ENCODE peak calls at places on chromosomes 1 and 21, in seven cellular contexts. V, P, Y, M, Z, E and T are unnamed samples.

GRCh38 chr1:47659141-47659540 is 221.3 kb downstream of the FOXD2 start:
- DNase-seq in Z (no peak), V (peak; percentile 40), E (no peak), P (peak; percentile 11), M (no peak), Y (no peak), T (no peak)

GRCh38 chr21:35737899-35738341 is 322.4 kb downstream of the SETD4 start:
- DNase-seq in Y (no peak), P (no peak), V (no peak), E (no peak), M (no peak), Z (peak; percentile 77), T (no peak)

GRCh38 chr1:236760986-236761385 is 34.1 kb upstream of the MTR start:
- DNase-seq in M (no peak), V (no peak), Y (no peak), E (no peak), P (no peak), Z (no peak), T (no peak)

GRCh38 chr1:214551436-214552173 is at the start of gene PTPN14:
- DNase-seq in P (peak; percentile 96), M (peak; percentile 97), Y (peak; percentile 96), V (peak; percentile 94), Z (peak; percentile 96), E (peak; percentile 88), T (peak; percentile 99)

GRCh38 chr1:241605146-241605805 is 34.9 kb downstream of the CHML start:
- DNase-seq in V (no peak), M (peak; percentile 48), E (no peak), P (peak; percentile 52), Y (no peak), Z (peak; percentile 43), T (peak; percentile 73)

GRCh38 chr1:80673935-80674597 is 1126.7 kb upstream of the ADGRL2 start:
- DNase-seq in Y (no peak), V (no peak), P (no peak), E (no peak), M (peak; percentile 53), Z (no peak), T (peak; percentile 42)

GRCh38 chr1:118659646-118660045 is 328.5 kb downstream of the TBX15 start:
- DNase-seq in M (peak; percentile 96), V (no peak), Y (no peak), Z (no peak), P (no peak), E (no peak), T (no peak)

GRCh38 chr1:170741678-170742077 is 77.7 kb downstream of the PRRX1 start:
- DNase-seq in Y (no peak), Z (no peak), V (no peak), P (no peak), M (no peak), E (no peak), T (no peak)

GRCh38 chr1:36533897-36534296 is 51.2 kb upstream of the CSF3R start:
- DNase-seq in Y (no peak), V (no peak), M (no peak), P (peak; percentile 2), Z (no peak), E (no peak), T (no peak)

GRCh38 chr1:172678990-172679772 is 20.3 kb downstream of the FASLG start:
- DNase-seq in Z (no peak), M (peak; percentile 5), E (no peak), Y (no peak), P (no peak), V (no peak), T (peak; percentile 54)

GRCh38 chr1:147600119-147601111 is 59.1 kb downstream of the BCL9 start:
- DNase-seq in M (peak; percentile 53), Z (peak; percentile 84), E (no peak), P (no peak), V (no peak), Y (peak; percentile 70), T (peak; percentile 70)

GRCh38 chr1:8970870-8971337 is 25.2 kb downstream of the CA6 start:
- DNase-seq in Z (no peak), V (no peak), E (no peak), Y (no peak), M (no peak), P (no peak), T (no peak)

DNA sequence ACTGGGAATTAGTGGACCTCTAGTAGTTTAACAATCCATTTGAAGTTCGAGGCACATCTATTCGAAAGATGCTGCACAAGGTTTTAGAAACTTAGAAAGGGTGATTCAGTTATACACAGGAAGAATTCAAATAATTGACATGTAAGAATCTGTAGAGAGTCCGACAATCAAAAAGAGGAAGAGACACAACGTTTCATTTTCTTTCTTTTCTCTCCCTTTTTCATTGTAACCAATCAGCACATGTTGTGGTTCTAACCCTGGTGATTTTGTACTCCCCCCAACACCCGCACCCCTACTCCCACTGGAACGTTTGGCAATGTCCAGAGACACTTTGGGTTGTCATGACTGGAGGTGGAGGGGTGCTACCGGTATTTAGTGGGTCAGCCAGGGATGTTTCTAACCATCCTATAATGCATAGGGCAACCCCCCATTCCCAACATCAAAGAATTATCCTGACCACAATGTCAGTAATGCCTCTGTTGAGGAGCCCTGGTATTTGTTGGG is 4.9 kb downstream of the TGFB2 start:
- DNase-seq in Y (no peak), E (no peak), M (no peak), P (no peak), Z (no peak), V (no peak), T (no peak)
- H3K18ac ChIP-seq in Y (peak overlapping the region; percentile 89), E (no peak overlapping the region), M (no peak overlapping the region), P (no peak overlapping the region), Z (peak overlapping the region; percentile 37), V (no peak overlapping the region), T (no peak overlapping the region)

GRCh38 chr1:206491592-206491991 is 15.7 kb upstream of the RASSF5 start:
- DNase-seq in Y (no peak), E (no peak), M (no peak), Z (no peak), V (no peak), P (no peak), T (no peak)
- H3K4ac ChIP-seq in Y (peak overlapping the region; percentile 9), E (no peak overlapping the region), M (no peak overlapping the region), Z (no peak overlapping the region), V (no peak overlapping the region), P (no peak overlapping the region), T (no peak overlapping the region)

GRCh38 chr1:106217765-106218164 is 838.7 kb upstream of the PRMT6 start:
- DNase-seq in V (no peak), Y (no peak), P (no peak), Z (no peak), E (no peak), M (peak; percentile 6), T (no peak)
- H2BK5ac ChIP-seq in V (no peak overlapping the region), Y (no peak overlapping the region), P (no peak overlapping the region), Z (no peak overlapping the region), E (no peak overlapping the region), M (no peak overlapping the region), T (no peak overlapping the region)

GRCh38 chr1:11880911-11881748 is 22.4 kb upstream of the NPPB start:
- DNase-seq in Y (no peak), V (no peak), M (no peak), Z (no peak), P (no peak), E (no peak), T (no peak)
- H3K18ac ChIP-seq in Y (no peak overlapping the region), V (no peak overlapping the region), M (no peak overlapping the region), Z (no peak overlapping the region), P (no peak overlapping the region), E (no peak overlapping the region), T (no peak overlapping the region)

GRCh38 chr1:5744911-5745431 is 247.3 kb downstream of the NPHP4 start:
- DNase-seq in Z (no peak), Y (no peak), P (peak; percentile 31), M (no peak), E (no peak), V (peak; percentile 45), T (peak; percentile 57)
- H3K4ac ChIP-seq in Z (no peak overlapping the region), Y (no peak overlapping the region), P (no peak overlapping the region), M (no peak overlapping the region), E (peak overlapping the region; percentile 51), V (no peak overlapping the region), T (no peak overlapping the region)

DNA sequence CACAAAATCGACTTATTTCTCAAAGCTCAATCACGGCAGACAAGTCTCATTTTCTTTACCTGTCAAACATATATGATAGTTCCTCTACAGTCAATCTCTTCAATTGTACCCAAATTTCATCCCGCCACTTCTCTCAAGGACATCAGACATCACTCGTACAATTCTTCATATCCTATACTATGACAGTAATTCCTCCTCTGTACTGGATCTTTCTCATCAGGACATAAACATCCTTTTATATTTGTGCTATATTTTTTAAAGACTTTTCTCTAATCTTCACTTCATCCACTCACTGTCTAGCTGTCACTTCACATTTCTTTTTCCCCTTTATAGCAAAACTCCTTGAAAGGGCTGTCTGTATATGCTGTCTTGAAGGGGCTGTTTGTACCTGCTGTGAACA is 419.1 kb upstream of the NR5A2 start:
- DNase-seq in V (no peak), M (no peak), E (no peak), Z (no peak), Y (no peak), P (no peak), T (no peak)
- H2BK5ac ChIP-seq in V (no peak overlapping the region), M (no peak overlapping the region), E (no peak overlapping the region), Z (no peak overlapping the region), Y (no peak overlapping the region), P (no peak overlapping the region), T (no peak overlapping the region)